ENCODE peak calls at places on chromosome 10, in five cellular contexts. U is EL, P is GM23338, L is GM12892, R is HFF-Myc. C is an unnamed sample.

GRCh38 chr10:110212119-110213006 is 5.0 kb downstream of the MXI1 start:
- DNase-seq in U (no peak), P (no peak), L (no peak), R (no peak), C (no peak)

GRCh38 chr10:24463683-24464426 is 254.9 kb downstream of the KIAA1217 start:
- DNase-seq in U (peak; percentile 94), P (no peak), L (no peak), R (no peak), C (no peak)

GRCh38 chr10:124459395-124459794 is 2.2 kb upstream of the LHPP start:
- DNase-seq in U (no peak), P (no peak), L (no peak), R (no peak), C (no peak)

GRCh38 chr10:110840923-110841428 is 30.8 kb upstream of the PDCD4 start:
- DNase-seq in U (no peak), P (no peak), L (no peak), R (no peak), C (no peak)

GRCh38 chr10:82768040-82768439 is 893.0 kb downstream of the NRG3 start:
- DNase-seq in U (no peak), P (no peak), L (no peak), R (no peak), C (no peak)

GRCh38 chr10:120732643-120733313 is 118.4 kb upstream of the WDR11 start:
- DNase-seq in U (no peak), P (no peak), L (no peak), R (no peak), C (no peak)

GRCh38 chr10:102045292-102045691 is 10.7 kb downstream of the ARMH3 start:
- DNase-seq in U (no peak), P (no peak), L (no peak), R (no peak), C (no peak)

GRCh38 chr10:12194752-12195271 is 879 bp downstream of the NUDT5 start:
- DNase-seq in U (peak; percentile 41), P (peak; percentile 40), L (no peak), R (no peak), C (no peak)

GRCh38 chr10:55630491-55631056 is 730.5 kb downstream of the ZWINT start:
- DNase-seq in U (no peak), P (peak; percentile 64), L (no peak), R (no peak), C (no peak)

C was measured in GM19239.